ENCODE peak calls at places on chromosome 1, in eight cellular contexts. One of them, this sample, is unnamed. For H3K4me1 and H3K36me3, the result is how much of the 10 kb centered on the place peaks cover.

GRCh38 chr1:4027492-4028138 is 127.5 kb upstream of the C1orf174 start:
- DNase-seq in pancreas: no peak
- DNase-seq in upper lobe of right lung: no peak
- DNase-seq in adrenal gland: no peak
- DNase-seq in left ventricle myocardium inferior: no peak
- DNase-seq in trophoblast cell: no peak
- DNase-seq in stomach: no peak
- DNase-seq in transverse colon: peak
- DNase-seq in this sample: no peak

GRCh38 chr1:5367306-5367705 is 624.9 kb downstream of the NPHP4 start:
- DNase-seq in pancreas: no peak
- DNase-seq in upper lobe of right lung: no peak
- DNase-seq in adrenal gland: no peak
- DNase-seq in left ventricle myocardium inferior: no peak
- DNase-seq in trophoblast cell: no peak
- DNase-seq in stomach: peak
- DNase-seq in transverse colon: no peak
- DNase-seq in this sample: no peak

GRCh38 chr1:913491-914252 is 10.1 kb upstream of the SAMD11 start:
- DNase-seq in pancreas: peak
- DNase-seq in upper lobe of right lung: peak
- DNase-seq in adrenal gland: no peak
- DNase-seq in left ventricle myocardium inferior: no peak
- DNase-seq in trophoblast cell: no peak
- DNase-seq in stomach: peak
- DNase-seq in transverse colon: no peak
- DNase-seq in this sample: peak

GRCh38 chr1:39981957-39982356 is 27.0 kb downstream of the MFSD2A start:
- DNase-seq in pancreas: no peak
- DNase-seq in upper lobe of right lung: peak
- DNase-seq in adrenal gland: no peak
- DNase-seq in left ventricle myocardium inferior: no peak
- DNase-seq in trophoblast cell: peak
- DNase-seq in stomach: no peak
- DNase-seq in transverse colon: peak
- DNase-seq in this sample: no peak

GRCh38 chr1:213723187-213723586 is 264.6 kb upstream of the PROX1 start:
- DNase-seq in pancreas: no peak
- DNase-seq in upper lobe of right lung: no peak
- DNase-seq in adrenal gland: no peak
- DNase-seq in left ventricle myocardium inferior: no peak
- DNase-seq in trophoblast cell: no peak
- DNase-seq in stomach: no peak
- DNase-seq in transverse colon: no peak
- DNase-seq in this sample: no peak

GRCh38 chr1:73998348-73998959 is 199.5 kb downstream of the LRRIQ3 start:
- DNase-seq in pancreas: no peak
- DNase-seq in upper lobe of right lung: no peak
- DNase-seq in adrenal gland: no peak
- DNase-seq in left ventricle myocardium inferior: no peak
- DNase-seq in trophoblast cell: peak
- DNase-seq in stomach: no peak
- DNase-seq in transverse colon: no peak
- DNase-seq in this sample: no peak

GRCh38 chr1:178530037-178530402 is 17.1 kb downstream of the TEX35 start:
- DNase-seq in pancreas: no peak
- DNase-seq in upper lobe of right lung: no peak
- DNase-seq in adrenal gland: peak
- DNase-seq in left ventricle myocardium inferior: no peak
- DNase-seq in trophoblast cell: peak
- DNase-seq in stomach: no peak
- DNase-seq in transverse colon: no peak
- DNase-seq in this sample: no peak

GRCh38 chr1:54833146-54833545 is 32.0 kb upstream of the TTC22 start:
- DNase-seq in pancreas: no peak
- DNase-seq in upper lobe of right lung: no peak
- DNase-seq in adrenal gland: no peak
- DNase-seq in left ventricle myocardium inferior: no peak
- DNase-seq in trophoblast cell: no peak
- DNase-seq in stomach: peak
- DNase-seq in transverse colon: no peak
- DNase-seq in this sample: no peak

GRCh38 chr1:44359234-44359937 is 4.3 kb upstream of the ERI3 start:
- DNase-seq in pancreas: no peak
- DNase-seq in upper lobe of right lung: no peak
- DNase-seq in adrenal gland: no peak
- DNase-seq in left ventricle myocardium inferior: no peak
- DNase-seq in trophoblast cell: peak
- DNase-seq in stomach: no peak
- DNase-seq in transverse colon: no peak
- DNase-seq in this sample: no peak

GRCh38 chr1:113980120-113980519 is 846 bp downstream of the OLFML3 start:
- DNase-seq in pancreas: peak
- DNase-seq in upper lobe of right lung: no peak
- DNase-seq in adrenal gland: peak
- DNase-seq in left ventricle myocardium inferior: peak
- DNase-seq in trophoblast cell: no peak
- DNase-seq in stomach: peak
- DNase-seq in transverse colon: peak
- DNase-seq in this sample: peak

GRCh38 chr1:113981962-113982931 is 3.0 kb downstream of the OLFML3 start:
- DNase-seq in pancreas: no peak
- DNase-seq in upper lobe of right lung: peak
- DNase-seq in adrenal gland: peak
- DNase-seq in left ventricle myocardium inferior: peak
- DNase-seq in trophoblast cell: peak
- DNase-seq in stomach: peak
- DNase-seq in transverse colon: peak
- DNase-seq in this sample: peak

GRCh38 chr1:113975211-113975895 is 3.9 kb upstream of the OLFML3 start:
- DNase-seq in pancreas: no peak
- DNase-seq in upper lobe of right lung: no peak
- DNase-seq in adrenal gland: no peak
- DNase-seq in left ventricle myocardium inferior: no peak
- DNase-seq in trophoblast cell: peak
- DNase-seq in stomach: no peak
- DNase-seq in transverse colon: no peak
- DNase-seq in this sample: no peak

GRCh38 chr1:113976609-113977278 is 2.5 kb upstream of the OLFML3 start:
- DNase-seq in pancreas: no peak
- DNase-seq in upper lobe of right lung: no peak
- DNase-seq in adrenal gland: no peak
- DNase-seq in left ventricle myocardium inferior: no peak
- DNase-seq in trophoblast cell: peak
- DNase-seq in stomach: no peak
- DNase-seq in transverse colon: no peak
- DNase-seq in this sample: peak

GRCh38 chr1:113978863-113979702 is at the start of gene OLFML3:
- DNase-seq in pancreas: peak
- DNase-seq in upper lobe of right lung: peak
- DNase-seq in adrenal gland: peak
- DNase-seq in left ventricle myocardium inferior: peak
- DNase-seq in trophoblast cell: peak
- DNase-seq in stomach: peak
- DNase-seq in transverse colon: peak
- DNase-seq in this sample: peak
- H3K4me1 ChIP-seq in pancreas: under half
- H3K4me1 ChIP-seq in upper lobe of right lung: under half
- H3K4me1 ChIP-seq in adrenal gland: under half
- H3K4me1 ChIP-seq in left ventricle myocardium inferior: half or more
- H3K4me1 ChIP-seq in trophoblast cell: under half
- H3K4me1 ChIP-seq in stomach: under half
- H3K4me1 ChIP-seq in transverse colon: half or more
- H3K4me1 ChIP-seq in this sample: under half

GRCh38 chr1:15720861-15721260 is 15.2 kb upstream of the SLC25A34 start:
- DNase-seq in pancreas: no peak
- DNase-seq in upper lobe of right lung: no peak
- DNase-seq in adrenal gland: no peak
- DNase-seq in left ventricle myocardium inferior: no peak
- DNase-seq in trophoblast cell: no peak
- DNase-seq in stomach: no peak
- DNase-seq in transverse colon: no peak
- DNase-seq in this sample: no peak

GRCh38 chr1:15723631-15724246 is 12.3 kb upstream of the SLC25A34 start:
- DNase-seq in pancreas: no peak
- DNase-seq in upper lobe of right lung: no peak
- DNase-seq in adrenal gland: no peak
- DNase-seq in left ventricle myocardium inferior: no peak
- DNase-seq in trophoblast cell: peak
- DNase-seq in stomach: no peak
- DNase-seq in transverse colon: no peak
- DNase-seq in this sample: no peak

GRCh38 chr1:15719721-15720120 is 16.3 kb upstream of the SLC25A34 start:
- DNase-seq in pancreas: no peak
- DNase-seq in upper lobe of right lung: no peak
- DNase-seq in adrenal gland: no peak
- DNase-seq in left ventricle myocardium inferior: no peak
- DNase-seq in trophoblast cell: peak
- DNase-seq in stomach: no peak
- DNase-seq in transverse colon: no peak
- DNase-seq in this sample: no peak

GRCh38 chr1:15722836-15723542 is 13.1 kb upstream of the SLC25A34 start:
- DNase-seq in pancreas: no peak
- DNase-seq in upper lobe of right lung: no peak
- DNase-seq in adrenal gland: no peak
- DNase-seq in left ventricle myocardium inferior: no peak
- DNase-seq in trophoblast cell: peak
- DNase-seq in stomach: no peak
- DNase-seq in transverse colon: no peak
- DNase-seq in this sample: no peak

GRCh38 chr1:15722411-15722810 is 13.6 kb upstream of the SLC25A34 start:
- DNase-seq in pancreas: no peak
- DNase-seq in upper lobe of right lung: no peak
- DNase-seq in adrenal gland: no peak
- DNase-seq in left ventricle myocardium inferior: no peak
- DNase-seq in trophoblast cell: peak
- DNase-seq in stomach: no peak
- DNase-seq in transverse colon: no peak
- DNase-seq in this sample: no peak
- H3K36me3 ChIP-seq in pancreas: under half
- H3K36me3 ChIP-seq in upper lobe of right lung: half or more
- H3K36me3 ChIP-seq in adrenal gland: half or more
- H3K36me3 ChIP-seq in left ventricle myocardium inferior: half or more
- H3K36me3 ChIP-seq in trophoblast cell: under half
- H3K36me3 ChIP-seq in stomach: half or more
- H3K36me3 ChIP-seq in transverse colon: under half
- H3K36me3 ChIP-seq in this sample: under half

GRCh38 chr1:184442260-184442659 is 55.4 kb downstream of the C1orf21 start:
- DNase-seq in pancreas: no peak
- DNase-seq in upper lobe of right lung: no peak
- DNase-seq in adrenal gland: no peak
- DNase-seq in left ventricle myocardium inferior: no peak
- DNase-seq in trophoblast cell: no peak
- DNase-seq in stomach: no peak
- DNase-seq in transverse colon: no peak
- DNase-seq in this sample: no peak
- H3K4me1 ChIP-seq in pancreas: under half
- H3K4me1 ChIP-seq in upper lobe of right lung: under half
- H3K4me1 ChIP-seq in adrenal gland: under half
- H3K4me1 ChIP-seq in left ventricle myocardium inferior: half or more
- H3K4me1 ChIP-seq in trophoblast cell: under half
- H3K4me1 ChIP-seq in stomach: under half
- H3K4me1 ChIP-seq in transverse colon: under half
- H3K4me1 ChIP-seq in this sample: under half

DNA sequence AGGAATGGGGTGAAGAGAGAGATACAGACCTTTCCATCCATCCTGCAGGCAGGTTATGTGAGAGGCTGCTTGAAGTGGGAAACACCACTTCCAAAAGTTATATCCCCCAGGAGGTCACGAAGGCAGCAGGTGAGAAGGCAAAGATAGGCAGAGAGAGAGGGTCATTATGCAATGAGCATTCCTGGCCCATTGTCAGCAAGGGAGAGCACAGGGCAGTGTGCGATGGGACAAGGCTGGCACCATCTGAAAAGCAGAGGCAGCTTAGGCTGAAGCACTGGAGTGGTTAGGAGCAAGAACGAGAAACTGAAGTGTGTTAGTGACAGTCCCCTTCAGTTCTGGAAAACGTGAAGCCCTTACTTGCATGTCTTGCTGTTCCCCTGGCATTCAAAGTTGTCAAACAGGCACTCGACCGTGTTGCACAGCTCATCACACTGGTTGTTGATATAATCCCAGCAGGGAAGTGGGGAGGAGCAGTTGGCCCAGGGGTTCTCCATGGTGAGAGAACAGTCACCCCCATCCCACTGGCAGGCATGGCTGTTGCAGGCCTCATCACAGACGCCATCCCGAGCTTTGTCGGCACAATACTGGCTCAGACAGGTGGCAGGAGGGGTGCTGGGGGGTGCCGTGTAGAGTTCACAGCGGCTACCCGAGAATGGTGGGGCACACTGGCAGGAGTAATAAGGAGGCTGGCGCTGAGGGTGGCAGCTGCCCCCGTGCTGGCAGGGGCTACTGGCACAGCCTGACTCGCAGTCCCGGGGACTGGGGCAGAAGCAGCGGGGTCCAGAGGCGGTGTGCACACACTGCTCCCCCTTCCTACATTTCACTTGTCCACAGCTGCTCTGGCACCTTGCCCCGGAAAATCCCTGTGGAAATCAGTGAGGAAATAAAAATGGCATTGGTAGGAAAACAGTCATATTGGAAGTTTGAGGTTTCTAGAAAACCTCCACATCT is 28.9 kb upstream of the ADAM30 start:
- DNase-seq in pancreas: no peak
- DNase-seq in upper lobe of right lung: no peak
- DNase-seq in adrenal gland: no peak
- DNase-seq in left ventricle myocardium inferior: no peak
- DNase-seq in trophoblast cell: no peak
- DNase-seq in stomach: no peak
- DNase-seq in transverse colon: no peak
- DNase-seq in this sample: no peak
- H3K36me3 ChIP-seq in pancreas: under half
- H3K36me3 ChIP-seq in upper lobe of right lung: half or more
- H3K36me3 ChIP-seq in adrenal gland: half or more
- H3K36me3 ChIP-seq in left ventricle myocardium inferior: half or more
- H3K36me3 ChIP-seq in trophoblast cell: under half
- H3K36me3 ChIP-seq in stomach: half or more
- H3K36me3 ChIP-seq in transverse colon: half or more
- H3K36me3 ChIP-seq in this sample: under half

GRCh38 chr1:223229756-223230155 is 86.7 kb upstream of the TLR5 start:
- DNase-seq in pancreas: no peak
- DNase-seq in upper lobe of right lung: no peak
- DNase-seq in adrenal gland: no peak
- DNase-seq in left ventricle myocardium inferior: no peak
- DNase-seq in trophoblast cell: no peak
- DNase-seq in stomach: no peak
- DNase-seq in transverse colon: no peak
- DNase-seq in this sample: no peak

GRCh38 chr1:223231581-223231980 is 88.5 kb upstream of the TLR5 start:
- DNase-seq in pancreas: no peak
- DNase-seq in upper lobe of right lung: no peak
- DNase-seq in adrenal gland: no peak
- DNase-seq in left ventricle myocardium inferior: no peak
- DNase-seq in trophoblast cell: no peak
- DNase-seq in stomach: no peak
- DNase-seq in transverse colon: no peak
- DNase-seq in this sample: no peak

GRCh38 chr1:223228931-223229528 is 86.0 kb upstream of the TLR5 start:
- DNase-seq in pancreas: no peak
- DNase-seq in upper lobe of right lung: no peak
- DNase-seq in adrenal gland: no peak
- DNase-seq in left ventricle myocardium inferior: no peak
- DNase-seq in trophoblast cell: no peak
- DNase-seq in stomach: no peak
- DNase-seq in transverse colon: no peak
- DNase-seq in this sample: no peak

GRCh38 chr1:223231011-223231572 is 88.0 kb upstream of the TLR5 start:
- DNase-seq in pancreas: no peak
- DNase-seq in upper lobe of right lung: no peak
- DNase-seq in adrenal gland: no peak
- DNase-seq in left ventricle myocardium inferior: no peak
- DNase-seq in trophoblast cell: no peak
- DNase-seq in stomach: no peak
- DNase-seq in transverse colon: no peak
- DNase-seq in this sample: no peak

GRCh38 chr1:223230161-223230881 is 87.3 kb upstream of the TLR5 start:
- DNase-seq in pancreas: no peak
- DNase-seq in upper lobe of right lung: no peak
- DNase-seq in adrenal gland: no peak
- DNase-seq in left ventricle myocardium inferior: no peak
- DNase-seq in trophoblast cell: peak
- DNase-seq in stomach: no peak
- DNase-seq in transverse colon: no peak
- DNase-seq in this sample: no peak
- H3K4me1 ChIP-seq in pancreas: under half
- H3K4me1 ChIP-seq in upper lobe of right lung: under half
- H3K4me1 ChIP-seq in adrenal gland: under half
- H3K4me1 ChIP-seq in left ventricle myocardium inferior: under half
- H3K4me1 ChIP-seq in trophoblast cell: under half
- H3K4me1 ChIP-seq in stomach: under half
- H3K4me1 ChIP-seq in transverse colon: under half
- H3K4me1 ChIP-seq in this sample: under half